ENCODE peak calls at places on chromosomes 1 and 21, in ten cellular contexts. U is neural progenitor cell; C is HuH-7.5; M is heart left ventricle; G is GM03348; Y is cerebellar nuclear complex; P is nephron progenitor cell; N is prostate gland; X is stimulated activated CD4-positive, alpha-beta T cell treated with anti-CD3 and anti-CD28 coated beads, Interleukin-1b, Interleukin-23, amount 100 ng/mL, for 1 hour; H is retina. Z is an unnamed sample.
A peak's percentile ranks its signal among the peaks of the same experiment; 100 is the strongest.

GRCh38 chr21:44932366-44933181 is 7.3 kb upstream of the SLX9 start:
- DNase-seq in U (peak; percentile 66), C (peak; percentile 63), M (peak; percentile 66), G (peak; percentile 87), Y (no peak), P (peak; percentile 63), N (no peak), X (peak; percentile 59), H (peak; percentile 53), Z (no peak)

GRCh38 chr1:22831729-22832413 is 121.2 kb downstream of the EPHB2 start:
- DNase-seq in U (no peak), C (no peak), M (no peak), G (peak; percentile 86), Y (no peak), P (no peak), N (no peak), X (no peak), H (no peak), Z (no peak)

GRCh38 chr1:46404482-46405203 is 10.5 kb downstream of the FAAH start:
- DNase-seq in U (no peak), C (no peak), M (no peak), G (no peak), Y (no peak), P (no peak), N (no peak), X (no peak), H (no peak), Z (no peak)

GRCh38 chr1:101221945-101222429 is 14.8 kb upstream of the S1PR1 start:
- DNase-seq in U (no peak), C (no peak), M (no peak), G (no peak), Y (no peak), P (no peak), N (no peak), X (no peak), H (no peak), Z (no peak)

GRCh38 chr1:153616144-153616884 is at the start of gene S100A14:
- DNase-seq in U (no peak), C (no peak), M (no peak), G (no peak), Y (no peak), P (no peak), N (peak; percentile 60), X (no peak), H (no peak), Z (no peak)

GRCh38 chr1:94658221-94658620 is 116.7 kb upstream of the F3 start:
- DNase-seq in U (no peak), C (no peak), M (peak; percentile 63), G (peak; percentile 56), Y (no peak), P (no peak), N (no peak), X (no peak), H (no peak), Z (peak; percentile 30)

GRCh38 chr21:46393451-46393940 is 65.2 kb upstream of the DIP2A start:
- DNase-seq in U (no peak), C (peak; percentile 45), M (no peak), G (no peak), Y (no peak), P (no peak), N (no peak), X (no peak), H (peak; percentile 18), Z (no peak)

GRCh38 chr1:176931526-176931925 is 233.0 kb downstream of the ASTN1 start:
- DNase-seq in U (no peak), C (no peak), M (no peak), G (no peak), Y (no peak), P (no peak), N (no peak), X (no peak), H (no peak), Z (no peak)

GRCh38 chr1:91885331-91885715 is 628 bp downstream of the TGFBR3 start:
- DNase-seq in U (peak; percentile 40), C (peak; percentile 26), M (peak; percentile 33), G (peak; percentile 59), Y (no peak), P (no peak), N (peak; percentile 10), X (no peak), H (peak; percentile 79), Z (no peak)

GRCh38 chr1:45929257-45929687 is 125.9 kb downstream of the MAST2 start:
- DNase-seq in U (peak; percentile 20), C (no peak), M (no peak), G (peak; percentile 53), Y (no peak), P (no peak), N (no peak), X (no peak), H (peak; percentile 10), Z (peak; percentile 47)

GRCh38 chr1:43935711-43936427 is 2.3 kb downstream of the ARTN start:
- DNase-seq in U (no peak), C (peak; percentile 44), M (no peak), G (no peak), Y (no peak), P (peak; percentile 63), N (peak; percentile 58), X (no peak), H (peak; percentile 37), Z (peak; percentile 69)

GRCh38 chr1:160625725-160626498 is 20.9 kb downstream of the SLAMF1 start:
- DNase-seq in U (no peak), C (no peak), M (no peak), G (no peak), Y (no peak), P (no peak), N (no peak), X (no peak), H (no peak), Z (no peak)

GRCh38 chr1:229408458-229409037 is 25.3 kb downstream of the ACTA1 start:
- DNase-seq in U (peak; percentile 38), C (no peak), M (peak; percentile 83), G (no peak), Y (no peak), P (peak; percentile 38), N (no peak), X (no peak), H (peak; percentile 61), Z (peak; percentile 60)

GRCh38 chr1:111906111-111906510 is 83.4 kb downstream of the KCND3 start:
- DNase-seq in U (no peak), C (no peak), M (no peak), G (no peak), Y (no peak), P (no peak), N (no peak), X (no peak), H (no peak), Z (no peak)

GRCh38 chr1:244988521-244988920 is 124.2 kb upstream of the HNRNPU start:
- DNase-seq in U (no peak), C (no peak), M (no peak), G (no peak), Y (no peak), P (no peak), N (no peak), X (no peak), H (no peak), Z (no peak)

GRCh38 chr1:150578278-150579109 is 916 bp downstream of the MCL1 start:
- DNase-seq in U (peak; percentile 47), C (no peak), M (peak; percentile 72), G (peak; percentile 68), Y (no peak), P (no peak), N (peak; percentile 49), X (no peak), H (no peak), Z (no peak)

GRCh38 chr1:3138623-3139151 is 69.7 kb downstream of the PRDM16 start:
- DNase-seq in U (no peak), C (no peak), M (no peak), G (no peak), Y (no peak), P (no peak), N (no peak), X (no peak), H (no peak), Z (no peak)

GRCh38 chr1:174764186-174764585 is 235.6 kb upstream of the CACYBP start:
- DNase-seq in U (no peak), C (no peak), M (no peak), G (no peak), Y (no peak), P (no peak), N (no peak), X (no peak), H (no peak), Z (no peak)

GRCh38 chr1:215899901-215900300 is 332.8 kb downstream of the KCTD3 start:
- DNase-seq in U (no peak), C (no peak), M (no peak), G (no peak), Y (no peak), P (no peak), N (no peak), X (no peak), H (no peak), Z (no peak)

GRCh38 chr1:234743866-234744581 is 134.0 kb upstream of the IRF2BP2 start:
- DNase-seq in U (peak; percentile 90), C (no peak), M (no peak), G (peak; percentile 42), Y (no peak), P (no peak), N (no peak), X (no peak), H (peak; percentile 68), Z (no peak)

GRCh38 chr1:1567831-1568380 is 6.8 kb downstream of the SSU72 start:
- DNase-seq in U (no peak), C (no peak), M (no peak), G (no peak), Y (no peak), P (no peak), N (no peak), X (no peak), H (no peak), Z (no peak)

GRCh38 chr1:109482796-109483638 is 688 bp upstream of the ATXN7L2 start:
- DNase-seq in U (peak; percentile 80), C (peak; percentile 62), M (peak; percentile 48), G (peak; percentile 31), Y (peak; percentile 29), P (peak; percentile 67), N (no peak), X (no peak), H (peak; percentile 93), Z (peak; percentile 81)

GRCh38 chr1:219660666-219661463 is 48.0 kb upstream of the ZC3H11B start:
- DNase-seq in U (peak; percentile 92), C (peak; percentile 25), M (peak; percentile 87), G (peak; percentile 86), Y (no peak), P (peak; percentile 90), N (peak; percentile 54), X (no peak), H (peak; percentile 90), Z (peak; percentile 91)

GRCh38 chr1:149978547-149979023 is 31.9 kb downstream of the OTUD7B start:
- DNase-seq in U (no peak), C (peak; percentile 20), M (no peak), G (no peak), Y (no peak), P (no peak), N (no peak), X (no peak), H (no peak), Z (no peak)

GRCh38 chr1:160363010-160363409 is 3.9 kb upstream of the NHLH1 start:
- DNase-seq in U (no peak), C (no peak), M (no peak), G (no peak), Y (peak; percentile 24), P (no peak), N (no peak), X (no peak), H (no peak), Z (no peak)

GRCh38 chr21:22174746-22175145 is 1176.5 kb downstream of the NCAM2 start:
- DNase-seq in U (no peak), C (no peak), M (no peak), G (no peak), Y (no peak), P (no peak), N (no peak), X (no peak), H (no peak), Z (no peak)

GRCh38 chr1:164720329-164721036 is 161.5 kb downstream of the PBX1 start:
- DNase-seq in U (no peak), C (no peak), M (no peak), G (no peak), Y (no peak), P (no peak), N (no peak), X (no peak), H (no peak), Z (no peak)

GRCh38 chr1:51019811-51020210 is 49.8 kb downstream of the CDKN2C start:
- DNase-seq in U (no peak), C (no peak), M (no peak), G (peak; percentile 52), Y (no peak), P (no peak), N (no peak), X (no peak), H (no peak), Z (no peak)

Z was measured in H1.